ENCODE peak calls at places on chromosomes 1 and 21, in five cellular contexts. T is hepatocyte, O is psoas muscle, V is caudate nucleus, H is brain microvascular endothelial cell. W is an unnamed sample.

GRCh38 chr21:44513389-44514217 is 26.4 kb downstream of the KRTAP10-1 start:
- DNase-seq in O (peak; percentile 28), T (no peak), H (no peak), V (no peak), W (no peak)

GRCh38 chr1:42431514-42431913 is 24.3 kb downstream of the ZMYND12 start:
- DNase-seq in V (no peak), T (peak; percentile 48), H (no peak), O (no peak), W (no peak)

GRCh38 chr1:51058863-51059262 is 43.2 kb upstream of the C1orf185 start:
- DNase-seq in O (no peak), H (peak; percentile 13), T (no peak), V (no peak), W (no peak)

GRCh38 chr1:192877283-192877886 is 68.5 kb downstream of the RGS2 start:
- DNase-seq in O (no peak), H (peak; percentile 23), V (no peak), T (no peak), W (no peak)

GRCh38 chr21:46046471-46046870 is 51.4 kb upstream of the COL6A2 start:
- DNase-seq in T (no peak), V (no peak), H (no peak), O (peak; percentile 22), W (no peak)

GRCh38 chr1:111906816-111907215 is 82.7 kb downstream of the KCND3 start:
- DNase-seq in O (no peak), V (no peak), H (no peak), T (no peak), W (no peak)

GRCh38 chr1:242585616-242586354 is 61.3 kb upstream of the PLD5 start:
- DNase-seq in O (no peak), T (no peak), V (no peak), H (no peak), W (no peak)

GRCh38 chr1:17825273-17826164 is 70.4 kb downstream of the ACTL8 start:
- DNase-seq in V (no peak), O (no peak), H (no peak), T (no peak), W (no peak)

GRCh38 chr1:159900755-159901335 is 880 bp upstream of the CFAP45 start:
- DNase-seq in O (no peak), T (no peak), H (no peak), V (no peak), W (no peak)

GRCh38 chr1:29809446-29810120 is 573.3 kb downstream of the PTPRU start:
- DNase-seq in V (no peak), H (no peak), O (no peak), T (no peak), W (no peak)

GRCh38 chr1:91712981-91713841 is 172.7 kb downstream of the TGFBR3 start:
- DNase-seq in T (peak; percentile 34), H (peak; percentile 50), V (no peak), O (peak; percentile 77), W (no peak)

GRCh38 chr1:25922633-25923567 is 16.7 kb upstream of the STMN1 start:
- DNase-seq in V (peak; percentile 77), O (peak; percentile 69), T (peak; percentile 45), H (peak; percentile 5), W (no peak)

DNA sequence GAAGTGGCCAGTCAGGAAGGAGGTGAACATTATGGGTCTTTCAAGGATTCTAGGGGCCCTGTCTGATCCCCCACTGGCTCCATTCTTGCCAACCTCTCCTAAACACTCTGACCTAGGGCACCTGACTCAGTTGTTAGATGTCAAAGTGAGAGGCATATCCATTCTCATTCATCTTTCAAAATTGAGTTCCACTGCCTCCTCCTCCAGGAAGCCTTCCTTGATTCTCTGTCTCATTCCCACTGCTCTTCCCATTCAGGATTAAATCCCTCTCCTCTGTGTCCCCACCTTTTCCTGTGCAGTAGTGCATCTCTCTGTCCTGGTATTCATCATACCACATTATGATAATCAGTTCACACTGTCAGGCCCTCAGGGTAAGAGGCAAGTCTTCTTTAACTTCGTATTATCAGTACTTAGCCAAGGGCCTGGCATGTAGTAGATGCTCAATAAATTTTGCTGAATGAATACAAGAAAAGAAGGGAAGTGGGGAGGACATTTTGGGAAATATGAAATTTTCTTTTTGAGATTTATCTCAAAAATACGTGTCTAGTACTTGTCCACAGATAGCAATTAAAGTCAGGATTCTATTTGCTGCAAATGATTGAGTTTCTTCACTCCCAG is 61.8 kb upstream of the ITPKB start:
- DNase-seq in V (no peak), H (no peak), T (no peak), O (no peak), W (no peak)
- H3K27ac ChIP-seq in V (no peak overlapping the region), H (no peak overlapping the region), T (peak overlapping the region; percentile 68), O (no peak overlapping the region), W (no peak overlapping the region)

GRCh38 chr1:150010388-150011115 is at the start of gene OTUD7B:
- DNase-seq in H (peak; percentile 76), V (peak; percentile 87), T (peak; percentile 96), O (peak; percentile 95), W (peak; percentile 16)

GRCh38 chr1:150006881-150007401 is 3.6 kb downstream of the OTUD7B start:
- DNase-seq in O (no peak), V (no peak), H (peak; percentile 19), T (no peak), W (no peak)

GRCh38 chr1:150009604-150010387 is 730 bp downstream of the OTUD7B start:
- DNase-seq in O (peak; percentile 81), T (peak; percentile 78), V (peak; percentile 63), H (peak; percentile 77), W (peak; percentile 16)

GRCh38 chr1:150005606-150006005 is 4.9 kb downstream of the OTUD7B start:
- DNase-seq in T (no peak), O (no peak), V (no peak), H (no peak), W (no peak)

GRCh38 chr1:150008699-150009098 is 1.8 kb downstream of the OTUD7B start:
- DNase-seq in O (no peak), H (no peak), V (no peak), T (no peak), W (no peak)
- H3K27ac ChIP-seq in O (peak overlapping the region; percentile 96), H (peak overlapping the region; percentile 82), V (peak overlapping the region; percentile 87), T (peak overlapping the region; percentile 99), W (no peak overlapping the region)

GRCh38 chr1:200041337-200042118 is 14.0 kb downstream of the NR5A2 start:
- DNase-seq in V (no peak), O (no peak), T (peak; percentile 21), H (no peak), W (no peak)
- H3K27ac ChIP-seq in V (no peak overlapping the region), O (no peak overlapping the region), T (peak overlapping the region; percentile 60), H (no peak overlapping the region), W (no peak overlapping the region)

GRCh38 chr1:31507221-31507620 is 69.1 kb upstream of the TINAGL1 start:
- DNase-seq in O (no peak), V (no peak), T (no peak), H (no peak), W (no peak)
- H3K27ac ChIP-seq in O (no peak overlapping the region), V (no peak overlapping the region), T (no peak overlapping the region), H (no peak overlapping the region), W (no peak overlapping the region)